ENCODE peak calls at places on chromosomes 2 and 18, in nine cellular contexts. One of them, this sample, is unnamed.

GRCh38 chr2:3492951-3493609 is 26.3 kb downstream of the ADI1 start:
- DNase-seq in SK-N-SH: peak; percentile 37
- DNase-seq in HepG2: peak; percentile 64
- DNase-seq in A549: no peak
- DNase-seq in GM12878: no peak
- DNase-seq in stomach: peak; percentile 23
- DNase-seq in tibial nerve: peak; percentile 75
- DNase-seq in ovary: peak; percentile 79
- DNase-seq in sigmoid colon: no peak
- DNase-seq in this sample: no peak

GRCh38 chr2:30701782-30702181 is 105.5 kb downstream of the CAPN13 start:
- DNase-seq in SK-N-SH: no peak
- DNase-seq in HepG2: no peak
- DNase-seq in A549: no peak
- DNase-seq in GM12878: no peak
- DNase-seq in stomach: no peak
- DNase-seq in tibial nerve: no peak
- DNase-seq in ovary: no peak
- DNase-seq in sigmoid colon: no peak
- DNase-seq in this sample: no peak

GRCh38 chr18:25561923-25562322 is 210.0 kb upstream of the ZNF521 start:
- DNase-seq in SK-N-SH: peak; percentile 44
- DNase-seq in HepG2: peak; percentile 12
- DNase-seq in A549: peak; percentile 2
- DNase-seq in GM12878: no peak
- DNase-seq in stomach: no peak
- DNase-seq in tibial nerve: no peak
- DNase-seq in ovary: no peak
- DNase-seq in sigmoid colon: no peak
- DNase-seq in this sample: peak; percentile 10

GRCh38 chr18:45007531-45007930 is 326.8 kb downstream of the SETBP1 start:
- DNase-seq in SK-N-SH: no peak
- DNase-seq in HepG2: no peak
- DNase-seq in A549: no peak
- DNase-seq in GM12878: no peak
- DNase-seq in stomach: no peak
- DNase-seq in tibial nerve: no peak
- DNase-seq in ovary: no peak
- DNase-seq in sigmoid colon: no peak
- DNase-seq in this sample: no peak

GRCh38 chr2:189287982-189288494 is 108.5 kb upstream of the COL5A2 start:
- DNase-seq in SK-N-SH: peak; percentile 23
- DNase-seq in HepG2: peak; percentile 49
- DNase-seq in A549: peak; percentile 31
- DNase-seq in GM12878: no peak
- DNase-seq in stomach: no peak
- DNase-seq in tibial nerve: no peak
- DNase-seq in ovary: no peak
- DNase-seq in sigmoid colon: no peak
- DNase-seq in this sample: no peak

GRCh38 chr18:49632588-49632987 is 70.7 kb downstream of the LIPG start:
- DNase-seq in SK-N-SH: no peak
- DNase-seq in HepG2: no peak
- DNase-seq in A549: no peak
- DNase-seq in GM12878: no peak
- DNase-seq in stomach: no peak
- DNase-seq in tibial nerve: no peak
- DNase-seq in ovary: no peak
- DNase-seq in sigmoid colon: peak; percentile 62
- DNase-seq in this sample: no peak

GRCh38 chr2:98356729-98357128 is 10.5 kb downstream of the CNGA3 start:
- DNase-seq in SK-N-SH: no peak
- DNase-seq in HepG2: no peak
- DNase-seq in A549: no peak
- DNase-seq in GM12878: no peak
- DNase-seq in stomach: no peak
- DNase-seq in tibial nerve: no peak
- DNase-seq in ovary: no peak
- DNase-seq in sigmoid colon: no peak
- DNase-seq in this sample: no peak

GRCh38 chr2:67625178-67625577 is 228.0 kb downstream of the ETAA1 start:
- DNase-seq in SK-N-SH: no peak
- DNase-seq in HepG2: no peak
- DNase-seq in A549: no peak
- DNase-seq in GM12878: no peak
- DNase-seq in stomach: no peak
- DNase-seq in tibial nerve: no peak
- DNase-seq in ovary: no peak
- DNase-seq in sigmoid colon: no peak
- DNase-seq in this sample: no peak

GRCh38 chr2:62303818-62304217 is 107.9 kb downstream of the B3GNT2 start:
- DNase-seq in SK-N-SH: no peak
- DNase-seq in HepG2: no peak
- DNase-seq in A549: no peak
- DNase-seq in GM12878: peak; percentile 91
- DNase-seq in stomach: no peak
- DNase-seq in tibial nerve: no peak
- DNase-seq in ovary: no peak
- DNase-seq in sigmoid colon: no peak
- DNase-seq in this sample: no peak
- TF ChIP-seq EP300 in SK-N-SH: no peak
- TF ChIP-seq EP300 in HepG2: no peak
- TF ChIP-seq EP300 in A549: no peak
- TF ChIP-seq EP300 in GM12878: peak; percentile 8
- TF ChIP-seq EP300 in stomach: no peak
- TF ChIP-seq EP300 in tibial nerve: no peak
- TF ChIP-seq EP300 in ovary: no peak
- TF ChIP-seq EP300 in sigmoid colon: no peak
- TF ChIP-seq EP300 in this sample: no peak

GRCh38 chr2:60569680-60570111 is 16.2 kb upstream of the BCL11A start:
- DNase-seq in SK-N-SH: no peak
- DNase-seq in HepG2: no peak
- DNase-seq in A549: no peak
- DNase-seq in GM12878: no peak
- DNase-seq in stomach: no peak
- DNase-seq in tibial nerve: no peak
- DNase-seq in ovary: no peak
- DNase-seq in sigmoid colon: no peak
- DNase-seq in this sample: no peak

GRCh38 chr2:60565472-60565871 is 12.0 kb upstream of the BCL11A start:
- DNase-seq in SK-N-SH: no peak
- DNase-seq in HepG2: peak; percentile 15
- DNase-seq in A549: no peak
- DNase-seq in GM12878: no peak
- DNase-seq in stomach: no peak
- DNase-seq in tibial nerve: no peak
- DNase-seq in ovary: no peak
- DNase-seq in sigmoid colon: no peak
- DNase-seq in this sample: peak; percentile 39

GRCh38 chr2:60567092-60567491 is 13.6 kb upstream of the BCL11A start:
- DNase-seq in SK-N-SH: no peak
- DNase-seq in HepG2: no peak
- DNase-seq in A549: no peak
- DNase-seq in GM12878: no peak
- DNase-seq in stomach: no peak
- DNase-seq in tibial nerve: no peak
- DNase-seq in ovary: no peak
- DNase-seq in sigmoid colon: no peak
- DNase-seq in this sample: no peak

GRCh38 chr2:60570281-60570680 is 16.8 kb upstream of the BCL11A start:
- DNase-seq in SK-N-SH: no peak
- DNase-seq in HepG2: no peak
- DNase-seq in A549: no peak
- DNase-seq in GM12878: no peak
- DNase-seq in stomach: no peak
- DNase-seq in tibial nerve: no peak
- DNase-seq in ovary: no peak
- DNase-seq in sigmoid colon: no peak
- DNase-seq in this sample: no peak

DNA sequence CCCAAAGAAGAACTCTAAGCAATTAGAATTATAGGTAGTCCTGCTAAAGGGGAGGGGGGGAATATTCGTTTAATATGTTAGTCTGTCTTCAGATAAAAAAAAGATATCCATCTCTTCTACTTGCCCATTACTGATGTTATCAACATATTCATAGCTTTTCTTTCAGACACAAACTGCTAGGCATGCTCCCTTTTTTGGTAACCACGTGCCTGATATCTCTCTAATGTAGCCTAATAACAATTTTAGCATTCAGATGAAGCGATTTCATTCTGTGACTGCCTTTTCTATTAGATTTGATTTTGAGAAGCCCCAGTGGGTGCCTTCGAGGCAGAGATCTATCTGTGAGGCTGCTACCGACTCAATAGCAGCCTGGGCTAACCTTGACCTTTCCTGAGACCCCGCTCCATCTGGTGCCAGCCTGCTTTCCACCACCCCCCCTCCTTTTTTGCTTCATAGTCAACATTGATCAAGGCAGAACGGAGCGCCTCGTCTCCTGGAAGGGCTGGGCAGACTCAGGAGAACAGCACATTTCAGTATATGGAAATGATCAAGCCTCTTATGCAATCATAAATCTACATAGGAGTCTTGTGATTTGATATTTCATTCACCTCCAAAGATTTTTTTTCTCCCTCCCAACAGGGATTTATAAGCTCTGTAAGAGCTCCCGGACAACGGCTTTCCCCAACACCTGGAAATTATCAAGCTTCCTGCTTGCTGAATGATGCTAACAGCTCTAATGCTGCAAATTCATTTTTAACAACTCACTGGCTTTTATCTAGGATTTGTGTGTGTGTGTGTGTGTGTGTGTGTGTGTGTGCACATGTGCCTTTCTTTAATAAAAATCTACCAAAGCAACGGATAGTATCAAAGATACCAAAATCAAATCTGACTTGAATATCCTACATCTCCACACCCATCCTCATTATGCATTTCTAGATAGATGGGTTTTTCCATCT is 14.7 kb upstream of the BCL11A start:
- DNase-seq in SK-N-SH: peak; percentile 54
- DNase-seq in HepG2: no peak
- DNase-seq in A549: no peak
- DNase-seq in GM12878: no peak
- DNase-seq in stomach: no peak
- DNase-seq in tibial nerve: no peak
- DNase-seq in ovary: no peak
- DNase-seq in sigmoid colon: no peak
- DNase-seq in this sample: no peak
- TF ChIP-seq EP300 in SK-N-SH: no peak
- TF ChIP-seq EP300 in HepG2: no peak
- TF ChIP-seq EP300 in A549: no peak
- TF ChIP-seq EP300 in GM12878: no peak
- TF ChIP-seq EP300 in stomach: no peak
- TF ChIP-seq EP300 in tibial nerve: no peak
- TF ChIP-seq EP300 in ovary: no peak
- TF ChIP-seq EP300 in sigmoid colon: no peak
- TF ChIP-seq EP300 in this sample: no peak

GRCh38 chr2:239758325-239758877 is 266.7 kb downstream of the NDUFA10 start:
- DNase-seq in SK-N-SH: no peak
- DNase-seq in HepG2: no peak
- DNase-seq in A549: peak; percentile 72
- DNase-seq in GM12878: no peak
- DNase-seq in stomach: no peak
- DNase-seq in tibial nerve: no peak
- DNase-seq in ovary: no peak
- DNase-seq in sigmoid colon: no peak
- DNase-seq in this sample: no peak

GRCh38 chr2:239756392-239757153 is 268.6 kb downstream of the NDUFA10 start:
- DNase-seq in SK-N-SH: no peak
- DNase-seq in HepG2: no peak
- DNase-seq in A549: no peak
- DNase-seq in GM12878: no peak
- DNase-seq in stomach: no peak
- DNase-seq in tibial nerve: no peak
- DNase-seq in ovary: no peak
- DNase-seq in sigmoid colon: no peak
- DNase-seq in this sample: no peak

GRCh38 chr2:239753537-239753936 is 271.6 kb downstream of the NDUFA10 start:
- DNase-seq in SK-N-SH: no peak
- DNase-seq in HepG2: no peak
- DNase-seq in A549: no peak
- DNase-seq in GM12878: no peak
- DNase-seq in stomach: no peak
- DNase-seq in tibial nerve: no peak
- DNase-seq in ovary: no peak
- DNase-seq in sigmoid colon: no peak
- DNase-seq in this sample: no peak

GRCh38 chr2:239760596-239760995 is 264.5 kb downstream of the NDUFA10 start:
- DNase-seq in SK-N-SH: no peak
- DNase-seq in HepG2: no peak
- DNase-seq in A549: no peak
- DNase-seq in GM12878: no peak
- DNase-seq in stomach: no peak
- DNase-seq in tibial nerve: no peak
- DNase-seq in ovary: no peak
- DNase-seq in sigmoid colon: peak; percentile 40
- DNase-seq in this sample: no peak

DNA sequence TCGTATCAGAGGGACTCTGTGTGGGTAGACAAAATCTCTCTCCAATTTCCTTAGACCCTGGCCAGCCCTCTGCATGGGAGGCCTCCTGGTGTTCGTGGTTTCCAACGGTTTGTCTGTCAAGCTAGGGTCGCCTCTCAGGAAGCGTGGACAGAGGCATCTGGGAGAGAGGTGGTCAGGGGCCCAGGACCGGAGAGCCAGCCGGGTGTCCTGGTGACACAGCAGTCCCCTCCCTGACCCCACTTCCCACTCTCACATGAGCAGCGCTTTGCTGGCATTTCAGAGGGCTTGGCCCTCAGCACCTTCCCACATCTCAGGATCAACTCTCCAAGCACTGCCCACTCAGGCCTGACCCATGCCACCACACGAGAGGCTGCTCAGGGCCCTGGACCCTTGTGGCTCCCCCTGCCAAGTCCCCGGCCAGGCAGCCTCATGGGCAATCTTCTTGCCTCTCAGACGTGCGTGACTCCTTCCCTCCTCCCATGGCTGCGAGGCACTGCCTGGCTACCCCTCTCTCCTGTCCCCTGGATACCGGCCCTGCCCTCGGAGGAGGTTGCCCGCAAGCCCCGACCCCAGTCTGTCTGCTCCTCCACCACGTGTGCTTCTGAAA is 267.9 kb downstream of the NDUFA10 start:
- DNase-seq in SK-N-SH: no peak
- DNase-seq in HepG2: no peak
- DNase-seq in A549: no peak
- DNase-seq in GM12878: no peak
- DNase-seq in stomach: no peak
- DNase-seq in tibial nerve: no peak
- DNase-seq in ovary: no peak
- DNase-seq in sigmoid colon: no peak
- DNase-seq in this sample: no peak
- TF ChIP-seq EP300 in SK-N-SH: no peak
- TF ChIP-seq EP300 in HepG2: no peak
- TF ChIP-seq EP300 in A549: no peak
- TF ChIP-seq EP300 in GM12878: no peak
- TF ChIP-seq EP300 in stomach: no peak
- TF ChIP-seq EP300 in tibial nerve: no peak
- TF ChIP-seq EP300 in ovary: no peak
- TF ChIP-seq EP300 in sigmoid colon: no peak
- TF ChIP-seq EP300 in this sample: no peak

DNA sequence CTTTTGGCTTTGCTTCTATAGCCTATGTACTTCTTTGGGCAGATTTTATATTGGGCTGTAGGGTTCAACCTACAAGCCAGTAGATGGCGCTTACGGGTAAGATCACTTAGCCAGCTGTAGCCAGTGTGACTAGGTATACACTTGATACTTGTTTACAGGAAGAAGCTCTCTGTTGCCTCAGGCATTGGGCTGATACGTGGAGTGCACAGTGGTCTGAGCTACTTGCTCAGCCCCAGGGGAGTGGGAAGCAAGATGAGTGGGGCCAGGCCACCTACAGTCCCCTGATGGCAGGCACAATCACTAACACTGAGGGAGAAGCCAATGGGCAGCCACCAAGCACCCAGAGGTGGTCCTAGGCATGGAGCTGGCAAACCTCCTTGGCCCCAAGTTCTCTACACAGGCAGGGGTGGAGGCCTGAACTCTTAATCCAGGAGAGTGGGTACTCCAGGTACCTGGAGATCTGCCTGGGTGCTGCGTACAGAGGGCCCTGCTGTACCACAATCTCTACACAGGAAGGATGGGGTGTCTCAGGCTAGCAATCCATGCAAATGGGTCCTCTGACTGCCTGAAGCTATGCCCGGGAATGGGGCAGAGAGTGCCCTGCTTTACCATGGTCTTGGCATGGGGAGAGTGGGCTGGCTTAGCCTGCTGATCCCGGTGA is 122.2 kb downstream of the NCOA1 start:
- DNase-seq in SK-N-SH: no peak
- DNase-seq in HepG2: peak; percentile 54
- DNase-seq in A549: no peak
- DNase-seq in GM12878: peak; percentile 32
- DNase-seq in stomach: no peak
- DNase-seq in tibial nerve: no peak
- DNase-seq in ovary: no peak
- DNase-seq in sigmoid colon: no peak
- DNase-seq in this sample: no peak
- TF ChIP-seq EP300 in SK-N-SH: no peak
- TF ChIP-seq EP300 in HepG2: no peak
- TF ChIP-seq EP300 in A549: no peak
- TF ChIP-seq EP300 in GM12878: no peak
- TF ChIP-seq EP300 in stomach: no peak
- TF ChIP-seq EP300 in tibial nerve: no peak
- TF ChIP-seq EP300 in ovary: no peak
- TF ChIP-seq EP300 in sigmoid colon: no peak
- TF ChIP-seq EP300 in this sample: no peak

This sample was measured in transverse colon.